ENCODE peak calls at places on chromosomes 6 and 20, in four cellular contexts. One of them, this sample, is unnamed.

GRCh38 chr6:108250240-108250866 is 10.5 kb downstream of the SNX3 start:
- DNase-seq in GM12878: no peak
- DNase-seq in K562: peak; percentile 61
- DNase-seq in HepG2: no peak
- DNase-seq in this sample: peak; percentile 45

GRCh38 chr20:35317416-35317815 is 25.2 kb upstream of the FAM83C start:
- DNase-seq in GM12878: no peak
- DNase-seq in K562: no peak
- DNase-seq in HepG2: no peak
- DNase-seq in this sample: no peak

GRCh38 chr6:1634081-1634480 is 24.4 kb downstream of the FOXC1 start:
- DNase-seq in GM12878: no peak
- DNase-seq in K562: no peak
- DNase-seq in HepG2: no peak
- DNase-seq in this sample: no peak

GRCh38 chr6:157116420-157116819 is 206.9 kb downstream of the TMEM242 start:
- DNase-seq in GM12878: no peak
- DNase-seq in HepG2: no peak
- DNase-seq in K562: no peak
- DNase-seq in this sample: no peak

GRCh38 chr6:3616565-3617176 is 134.8 kb downstream of the PXDC1 start:
- DNase-seq in HepG2: no peak
- DNase-seq in GM12878: no peak
- DNase-seq in K562: no peak
- DNase-seq in this sample: no peak

GRCh38 chr6:38436726-38437465 is 202.8 kb downstream of the BTBD9 start:
- DNase-seq in GM12878: no peak
- DNase-seq in K562: no peak
- DNase-seq in HepG2: no peak
- DNase-seq in this sample: no peak

GRCh38 chr20:5171074-5171789 is 44.4 kb downstream of the CDS2 start:
- DNase-seq in GM12878: no peak
- DNase-seq in HepG2: no peak
- DNase-seq in K562: no peak
- DNase-seq in this sample: no peak

GRCh38 chr6:6905961-6906518 is 201.7 kb upstream of the RREB1 start:
- DNase-seq in HepG2: no peak
- DNase-seq in GM12878: no peak
- DNase-seq in K562: peak; percentile 65
- DNase-seq in this sample: no peak

GRCh38 chr6:143901885-143902708 is 37.8 kb downstream of the ZC2HC1B start:
- DNase-seq in K562: peak; percentile 28
- DNase-seq in GM12878: peak; percentile 48
- DNase-seq in HepG2: no peak
- DNase-seq in this sample: no peak

GRCh38 chr6:119661078-119661477 is 311.5 kb upstream of the MAN1A1 start:
- DNase-seq in HepG2: no peak
- DNase-seq in K562: no peak
- DNase-seq in GM12878: no peak
- DNase-seq in this sample: no peak

GRCh38 chr20:32291166-32291565 is 13.7 kb downstream of the KIF3B start:
- DNase-seq in GM12878: no peak
- DNase-seq in K562: no peak
- DNase-seq in HepG2: no peak
- DNase-seq in this sample: no peak

GRCh38 chr6:170147832-170148708 is 142.8 kb downstream of the DLL1 start:
- DNase-seq in K562: no peak
- DNase-seq in HepG2: no peak
- DNase-seq in GM12878: no peak
- DNase-seq in this sample: no peak

GRCh38 chr20:34567885-34568865 is 9.7 kb downstream of the MAP1LC3A start:
- DNase-seq in HepG2: peak; percentile 34
- DNase-seq in GM12878: no peak
- DNase-seq in K562: no peak
- DNase-seq in this sample: no peak

DNA sequence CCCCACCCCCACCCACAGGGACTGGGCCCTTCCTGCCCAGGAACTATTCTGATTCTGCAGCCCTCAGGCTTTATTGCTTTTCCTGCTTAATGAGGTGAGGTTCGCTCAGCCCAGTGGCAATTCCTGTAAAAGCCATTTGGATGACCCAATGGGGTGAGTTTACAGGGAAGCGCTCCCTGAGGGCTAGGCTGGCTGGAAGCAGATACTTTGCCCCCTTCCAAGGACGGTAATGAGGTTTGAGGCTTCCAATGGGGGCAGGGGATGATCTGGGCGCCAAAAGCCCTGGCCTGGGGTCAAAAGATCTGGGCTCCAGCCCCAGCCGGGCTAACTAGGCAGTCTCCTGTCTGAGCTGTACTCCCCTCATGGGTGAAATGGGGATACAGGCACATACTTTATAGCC is 41.8 kb downstream of the RIPOR3 start:
- DNase-seq in GM12878: no peak
- DNase-seq in K562: no peak
- DNase-seq in HepG2: no peak
- DNase-seq in this sample: no peak
- TF ChIP-seq HDAC2 in GM12878: no peak
- TF ChIP-seq HDAC2 in K562: no peak
- TF ChIP-seq HDAC2 in HepG2: no peak
- TF ChIP-seq HDAC2 in this sample: no peak

DNA sequence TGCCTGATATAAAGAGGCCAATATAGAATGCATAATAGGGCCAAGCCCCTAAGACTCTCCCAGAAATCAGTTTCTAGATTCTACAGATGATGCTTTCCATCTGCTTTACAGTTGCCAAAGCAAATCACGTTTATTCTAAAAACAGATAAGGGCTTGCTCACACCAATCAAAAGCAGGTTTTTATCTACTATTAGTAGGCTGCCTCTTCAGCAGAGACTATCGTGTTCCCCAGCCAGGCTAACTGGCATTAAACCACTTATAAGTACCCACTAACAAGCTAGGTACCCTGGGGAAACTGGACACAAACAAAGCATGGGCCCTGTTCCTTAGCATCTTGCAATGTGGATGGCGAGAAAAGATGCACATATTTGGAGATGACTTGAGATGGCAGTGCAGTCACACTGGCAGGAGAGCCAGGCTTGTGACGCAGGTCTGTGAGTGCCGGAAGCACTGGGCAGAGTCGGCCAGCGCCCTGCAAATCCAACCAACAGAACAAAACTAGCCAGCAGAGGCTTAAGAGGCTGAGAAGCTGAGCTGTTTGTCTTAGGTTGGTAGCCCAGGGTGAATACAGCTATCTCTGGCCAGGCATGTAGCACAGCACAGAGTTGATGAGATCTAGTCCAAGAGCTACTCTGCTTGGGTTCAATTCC is 73.4 kb downstream of the GFOD1 start:
- DNase-seq in GM12878: no peak
- DNase-seq in K562: no peak
- DNase-seq in HepG2: no peak
- DNase-seq in this sample: no peak
- TF ChIP-seq BHLHE40 in GM12878: no peak
- TF ChIP-seq BHLHE40 in K562: no peak
- TF ChIP-seq BHLHE40 in HepG2: peak; percentile 0
- TF ChIP-seq BHLHE40 in this sample: no peak

GRCh38 chr20:38119446-38119845 is 45.6 kb downstream of the TGM2 start:
- DNase-seq in HepG2: no peak
- DNase-seq in K562: no peak
- DNase-seq in GM12878: no peak
- DNase-seq in this sample: no peak
- TF ChIP-seq JUNB in HepG2: no peak
- TF ChIP-seq JUNB in K562: no peak
- TF ChIP-seq JUNB in GM12878: no peak
- TF ChIP-seq JUNB in this sample: no peak

GRCh38 chr6:111586554-111586953 is 19.1 kb downstream of the TRAF3IP2 start:
- DNase-seq in K562: no peak
- DNase-seq in GM12878: no peak
- DNase-seq in HepG2: no peak
- DNase-seq in this sample: no peak

GRCh38 chr6:111585969-111586315 is 19.7 kb downstream of the TRAF3IP2 start:
- DNase-seq in GM12878: no peak
- DNase-seq in K562: no peak
- DNase-seq in HepG2: no peak
- DNase-seq in this sample: no peak

GRCh38 chr6:111583221-111583620 is 22.5 kb downstream of the TRAF3IP2 start:
- DNase-seq in GM12878: no peak
- DNase-seq in K562: no peak
- DNase-seq in HepG2: no peak
- DNase-seq in this sample: no peak

GRCh38 chr6:111583986-111584385 is 21.7 kb downstream of the TRAF3IP2 start:
- DNase-seq in HepG2: no peak
- DNase-seq in GM12878: no peak
- DNase-seq in K562: no peak
- DNase-seq in this sample: no peak

GRCh38 chr6:111585241-111585968 is 20.3 kb downstream of the TRAF3IP2 start:
- DNase-seq in HepG2: no peak
- DNase-seq in GM12878: no peak
- DNase-seq in K562: no peak
- DNase-seq in this sample: no peak
- TF ChIP-seq HDAC2 in HepG2: no peak
- TF ChIP-seq HDAC2 in GM12878: no peak
- TF ChIP-seq HDAC2 in K562: no peak
- TF ChIP-seq HDAC2 in this sample: no peak

GRCh38 chr6:32139590-32139989 is 9.5 kb upstream of the FKBPL start:
- DNase-seq in GM12878: no peak
- DNase-seq in HepG2: no peak
- DNase-seq in K562: no peak
- DNase-seq in this sample: no peak
- TF ChIP-seq BHLHE40 in GM12878: no peak
- TF ChIP-seq BHLHE40 in HepG2: no peak
- TF ChIP-seq BHLHE40 in K562: no peak
- TF ChIP-seq BHLHE40 in this sample: no peak

GRCh38 chr20:53735536-53736050 is 142.0 kb upstream of the ZNF217 start:
- DNase-seq in GM12878: no peak
- DNase-seq in HepG2: no peak
- DNase-seq in K562: no peak
- DNase-seq in this sample: peak; percentile 60
- TF ChIP-seq JUNB in GM12878: no peak
- TF ChIP-seq JUNB in HepG2: no peak
- TF ChIP-seq JUNB in K562: no peak
- TF ChIP-seq JUNB in this sample: no peak